ENCODE peak calls at places on chromosomes 3 and 15, in nine cellular contexts. One of them, this sample, is unnamed.
A peak's percentile ranks its signal among the peaks of the same experiment; 100 is the strongest.

GRCh38 chr3:81723732-81724313 is 37.6 kb downstream of the GBE1 start:
- DNase-seq in cardiac muscle cell: no peak
- DNase-seq in B cell: no peak
- DNase-seq in stomach: no peak
- DNase-seq in ovary: no peak
- DNase-seq in neural crest cell: no peak
- DNase-seq in hepatocyte: no peak
- DNase-seq in IMR-90: peak; percentile 59
- DNase-seq in HFF-Myc: no peak
- DNase-seq in this sample: no peak

GRCh38 chr3:110332591-110332990 is 739.0 kb upstream of the NECTIN3 start:
- DNase-seq in B cell: no peak
- DNase-seq in hepatocyte: no peak
- DNase-seq in cardiac muscle cell: no peak
- DNase-seq in HFF-Myc: no peak
- DNase-seq in neural crest cell: no peak
- DNase-seq in IMR-90: no peak
- DNase-seq in stomach: no peak
- DNase-seq in ovary: no peak
- DNase-seq in this sample: no peak

GRCh38 chr3:183439510-183439909 is 11.1 kb upstream of the MCF2L2 start:
- DNase-seq in ovary: no peak
- DNase-seq in hepatocyte: no peak
- DNase-seq in B cell: no peak
- DNase-seq in HFF-Myc: no peak
- DNase-seq in neural crest cell: no peak
- DNase-seq in cardiac muscle cell: no peak
- DNase-seq in stomach: no peak
- DNase-seq in IMR-90: no peak
- DNase-seq in this sample: no peak

GRCh38 chr3:48013288-48013980 is 2.8 kb downstream of the MAP4 start:
- DNase-seq in B cell: no peak
- DNase-seq in stomach: peak; percentile 42
- DNase-seq in ovary: peak; percentile 39
- DNase-seq in neural crest cell: no peak
- DNase-seq in hepatocyte: peak; percentile 63
- DNase-seq in HFF-Myc: no peak
- DNase-seq in cardiac muscle cell: peak; percentile 77
- DNase-seq in IMR-90: peak; percentile 91
- DNase-seq in this sample: no peak

GRCh38 chr15:70212963-70213315 is 115.2 kb upstream of the TLE3 start:
- DNase-seq in ovary: no peak
- DNase-seq in cardiac muscle cell: no peak
- DNase-seq in B cell: no peak
- DNase-seq in IMR-90: no peak
- DNase-seq in HFF-Myc: no peak
- DNase-seq in hepatocyte: no peak
- DNase-seq in neural crest cell: no peak
- DNase-seq in stomach: no peak
- DNase-seq in this sample: no peak

GRCh38 chr3:69031635-69032034 is 18.2 kb upstream of the EOGT start:
- DNase-seq in B cell: no peak
- DNase-seq in HFF-Myc: no peak
- DNase-seq in neural crest cell: no peak
- DNase-seq in stomach: no peak
- DNase-seq in cardiac muscle cell: no peak
- DNase-seq in ovary: no peak
- DNase-seq in IMR-90: no peak
- DNase-seq in hepatocyte: no peak
- DNase-seq in this sample: no peak

GRCh38 chr3:77460326-77460725 is 420.4 kb downstream of the ROBO2 start:
- DNase-seq in stomach: no peak
- DNase-seq in B cell: no peak
- DNase-seq in cardiac muscle cell: no peak
- DNase-seq in ovary: no peak
- DNase-seq in neural crest cell: no peak
- DNase-seq in HFF-Myc: no peak
- DNase-seq in IMR-90: peak; percentile 18
- DNase-seq in hepatocyte: no peak
- DNase-seq in this sample: no peak

GRCh38 chr3:157065201-157065600 is 94.7 kb downstream of the CCNL1 start:
- DNase-seq in cardiac muscle cell: no peak
- DNase-seq in hepatocyte: no peak
- DNase-seq in stomach: no peak
- DNase-seq in neural crest cell: no peak
- DNase-seq in ovary: no peak
- DNase-seq in HFF-Myc: no peak
- DNase-seq in B cell: no peak
- DNase-seq in IMR-90: no peak
- DNase-seq in this sample: no peak

GRCh38 chr3:14461006-14461747 is 58.8 kb downstream of the SLC6A6 start:
- DNase-seq in IMR-90: no peak
- DNase-seq in B cell: no peak
- DNase-seq in HFF-Myc: no peak
- DNase-seq in neural crest cell: no peak
- DNase-seq in stomach: peak; percentile 56
- DNase-seq in cardiac muscle cell: no peak
- DNase-seq in hepatocyte: no peak
- DNase-seq in ovary: no peak
- DNase-seq in this sample: no peak

GRCh38 chr3:42605550-42606173 is 5.2 kb downstream of the NKTR start:
- DNase-seq in stomach: no peak
- DNase-seq in B cell: no peak
- DNase-seq in neural crest cell: no peak
- DNase-seq in HFF-Myc: no peak
- DNase-seq in cardiac muscle cell: no peak
- DNase-seq in IMR-90: no peak
- DNase-seq in hepatocyte: no peak
- DNase-seq in ovary: no peak
- DNase-seq in this sample: no peak

GRCh38 chr3:42602961-42603360 is 2.5 kb downstream of the NKTR start:
- DNase-seq in ovary: no peak
- DNase-seq in HFF-Myc: no peak
- DNase-seq in cardiac muscle cell: no peak
- DNase-seq in IMR-90: no peak
- DNase-seq in hepatocyte: no peak
- DNase-seq in B cell: no peak
- DNase-seq in stomach: no peak
- DNase-seq in neural crest cell: no peak
- DNase-seq in this sample: no peak

GRCh38 chr3:42600111-42600957 is at the start of gene NKTR:
- DNase-seq in cardiac muscle cell: peak; percentile 99
- DNase-seq in HFF-Myc: peak; percentile 95
- DNase-seq in hepatocyte: peak; percentile 99
- DNase-seq in ovary: peak; percentile 98
- DNase-seq in IMR-90: peak; percentile 97
- DNase-seq in stomach: peak; percentile 99
- DNase-seq in neural crest cell: peak; percentile 100
- DNase-seq in B cell: peak; percentile 100
- DNase-seq in this sample: peak; percentile 100

GRCh38 chr3:42600958-42601675 is 631 bp downstream of the NKTR start:
- DNase-seq in hepatocyte: peak; percentile 72
- DNase-seq in HFF-Myc: peak; percentile 16
- DNase-seq in stomach: peak; percentile 64
- DNase-seq in IMR-90: peak; percentile 65
- DNase-seq in cardiac muscle cell: peak; percentile 81
- DNase-seq in B cell: no peak
- DNase-seq in neural crest cell: no peak
- DNase-seq in ovary: peak; percentile 55
- DNase-seq in this sample: no peak

DNA sequence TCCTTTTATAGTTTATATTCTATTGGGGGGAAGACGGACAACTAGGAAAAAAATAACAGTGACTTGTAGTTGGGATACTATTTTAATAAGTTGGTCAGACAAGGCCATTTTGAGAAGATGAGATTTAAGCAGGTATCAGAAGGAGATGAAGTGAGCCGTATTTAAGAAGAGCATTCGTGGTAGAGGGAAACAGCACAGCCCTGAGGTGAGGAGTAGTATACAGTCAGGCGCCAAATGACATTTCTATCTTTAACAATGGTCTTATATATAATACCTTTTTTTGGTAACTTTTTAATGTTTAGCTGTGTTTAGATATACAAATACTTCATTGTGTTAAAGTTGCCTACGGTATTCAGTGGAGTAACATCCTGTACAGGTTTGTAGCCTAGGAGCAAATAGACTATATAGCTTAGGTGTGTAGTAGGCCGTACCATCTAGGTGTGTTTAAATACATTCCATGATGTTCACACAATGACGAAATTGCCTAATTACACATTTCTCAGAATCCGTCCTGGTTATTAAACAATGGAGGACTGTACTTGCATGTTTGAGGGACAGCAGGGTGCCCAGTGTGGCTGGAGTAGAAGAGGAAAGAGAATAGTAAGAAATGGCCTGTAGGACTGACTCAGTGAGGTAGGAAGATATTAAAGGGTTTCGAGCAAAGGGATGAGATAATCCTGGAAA is 1.6 kb downstream of the NKTR start:
- DNase-seq in hepatocyte: peak; percentile 46
- DNase-seq in HFF-Myc: no peak
- DNase-seq in stomach: no peak
- DNase-seq in neural crest cell: no peak
- DNase-seq in B cell: peak; percentile 36
- DNase-seq in IMR-90: peak; percentile 22
- DNase-seq in ovary: no peak
- DNase-seq in cardiac muscle cell: no peak
- DNase-seq in this sample: no peak
- TF ChIP-seq CTCF in hepatocyte: peak; percentile 20
- TF ChIP-seq CTCF in HFF-Myc: no peak
- TF ChIP-seq CTCF in stomach: no peak
- TF ChIP-seq CTCF in neural crest cell: peak; percentile 39
- TF ChIP-seq CTCF in B cell: peak; percentile 25
- TF ChIP-seq CTCF in IMR-90: peak; percentile 17
- TF ChIP-seq CTCF in ovary: no peak
- TF ChIP-seq CTCF in cardiac muscle cell: no peak
- TF ChIP-seq CTCF in this sample: peak; percentile 25

GRCh38 chr15:23881299-23881698 is 194.2 kb upstream of the NDN start:
- DNase-seq in ovary: no peak
- DNase-seq in HFF-Myc: no peak
- DNase-seq in stomach: no peak
- DNase-seq in B cell: no peak
- DNase-seq in neural crest cell: no peak
- DNase-seq in IMR-90: no peak
- DNase-seq in cardiac muscle cell: no peak
- DNase-seq in hepatocyte: no peak
- DNase-seq in this sample: no peak

DNA sequence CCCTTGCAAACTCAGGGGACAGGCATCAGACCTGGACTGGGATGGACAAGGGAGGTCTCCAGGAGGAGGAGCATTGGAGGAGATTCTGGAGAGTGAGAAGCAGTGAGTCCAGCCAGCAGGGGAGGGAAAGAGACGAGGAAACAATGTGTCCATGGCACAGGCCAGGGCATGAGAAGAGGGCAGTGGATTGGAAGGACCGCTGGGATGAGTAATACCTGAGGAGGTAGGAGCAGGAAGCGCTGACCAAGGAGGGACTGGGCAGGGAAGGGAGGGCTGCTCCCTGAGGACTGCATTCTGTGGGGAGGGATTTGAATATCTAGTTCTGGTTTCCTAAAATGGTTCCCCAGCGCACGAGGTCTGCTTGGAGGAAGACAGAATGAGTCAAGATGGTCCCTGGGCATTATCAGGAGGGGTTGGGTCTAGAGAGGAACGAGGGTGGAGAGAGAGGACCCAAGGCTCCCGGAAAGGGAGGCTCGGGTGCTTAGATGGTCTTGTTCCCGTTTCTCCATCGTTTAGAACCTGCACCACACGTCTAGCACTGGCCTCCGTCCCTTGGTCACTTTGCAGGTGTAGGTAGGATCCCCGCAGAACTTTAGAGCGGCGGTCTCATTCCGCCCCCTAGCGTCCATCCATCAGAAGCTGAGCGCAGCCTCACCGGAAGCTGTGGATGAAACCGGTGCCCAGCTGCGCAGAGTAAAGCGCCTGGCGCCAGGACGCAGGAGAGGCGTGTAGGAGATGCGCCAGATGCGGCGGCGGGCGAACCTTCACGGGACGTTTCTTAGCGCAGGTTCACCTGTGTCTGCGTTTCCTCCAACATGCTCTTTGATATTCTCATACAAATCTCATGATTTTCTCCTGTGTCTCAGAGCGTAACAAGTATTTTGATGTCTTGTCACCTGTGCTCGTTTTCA is 190.7 kb upstream of the NDN start:
- DNase-seq in B cell: no peak
- DNase-seq in stomach: peak; percentile 52
- DNase-seq in neural crest cell: peak; percentile 60
- DNase-seq in hepatocyte: peak; percentile 84
- DNase-seq in cardiac muscle cell: peak; percentile 81
- DNase-seq in IMR-90: no peak
- DNase-seq in HFF-Myc: no peak
- DNase-seq in ovary: peak; percentile 49
- DNase-seq in this sample: peak; percentile 58
- TF ChIP-seq CTCF in B cell: no peak
- TF ChIP-seq CTCF in stomach: no peak
- TF ChIP-seq CTCF in neural crest cell: peak; percentile 77
- TF ChIP-seq CTCF in hepatocyte: peak; percentile 63
- TF ChIP-seq CTCF in cardiac muscle cell: peak; percentile 38
- TF ChIP-seq CTCF in IMR-90: peak; percentile 40
- TF ChIP-seq CTCF in HFF-Myc: peak; percentile 43
- TF ChIP-seq CTCF in ovary: peak; percentile 52
- TF ChIP-seq CTCF in this sample: peak; percentile 77

DNA sequence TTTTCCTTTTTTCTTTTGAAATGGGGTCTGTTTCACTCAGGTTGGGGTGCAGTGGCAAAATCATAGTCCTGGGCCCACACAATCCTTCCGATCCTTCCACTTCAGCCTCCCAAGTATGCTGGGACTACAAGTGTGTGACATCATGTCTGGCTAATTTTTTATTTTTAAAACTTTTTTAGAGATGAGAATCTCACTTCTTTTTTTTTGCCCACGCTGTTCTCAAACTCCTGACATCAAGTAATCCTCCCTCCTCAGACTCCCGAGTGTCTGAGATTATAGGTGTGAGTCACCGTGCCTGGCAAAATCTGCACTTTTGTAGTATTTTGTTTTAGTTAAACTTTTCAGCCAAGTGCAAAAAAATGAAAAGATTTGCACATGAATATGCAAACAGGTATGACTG is 171.0 kb downstream of the FNDC3B start:
- DNase-seq in cardiac muscle cell: no peak
- DNase-seq in ovary: no peak
- DNase-seq in hepatocyte: no peak
- DNase-seq in neural crest cell: no peak
- DNase-seq in stomach: no peak
- DNase-seq in IMR-90: peak; percentile 35
- DNase-seq in HFF-Myc: no peak
- DNase-seq in B cell: no peak
- DNase-seq in this sample: no peak
- TF ChIP-seq CTCF in cardiac muscle cell: no peak
- TF ChIP-seq CTCF in ovary: no peak
- TF ChIP-seq CTCF in hepatocyte: no peak
- TF ChIP-seq CTCF in neural crest cell: no peak
- TF ChIP-seq CTCF in stomach: no peak
- TF ChIP-seq CTCF in IMR-90: no peak
- TF ChIP-seq CTCF in HFF-Myc: no peak
- TF ChIP-seq CTCF in B cell: no peak
- TF ChIP-seq CTCF in this sample: no peak

GRCh38 chr3:33250712-33251111 is 26.5 kb upstream of the FBXL2 start:
- DNase-seq in ovary: no peak
- DNase-seq in HFF-Myc: no peak
- DNase-seq in cardiac muscle cell: peak; percentile 5
- DNase-seq in stomach: no peak
- DNase-seq in neural crest cell: no peak
- DNase-seq in hepatocyte: no peak
- DNase-seq in IMR-90: peak; percentile 3
- DNase-seq in B cell: no peak
- DNase-seq in this sample: no peak

GRCh38 chr3:33246786-33247185 is 28.2 kb upstream of the SUSD5 start:
- DNase-seq in B cell: no peak
- DNase-seq in ovary: no peak
- DNase-seq in cardiac muscle cell: no peak
- DNase-seq in IMR-90: no peak
- DNase-seq in HFF-Myc: no peak
- DNase-seq in hepatocyte: no peak
- DNase-seq in neural crest cell: no peak
- DNase-seq in stomach: no peak
- DNase-seq in this sample: no peak
- TF ChIP-seq CTCF in B cell: no peak
- TF ChIP-seq CTCF in ovary: no peak
- TF ChIP-seq CTCF in cardiac muscle cell: no peak
- TF ChIP-seq CTCF in IMR-90: no peak
- TF ChIP-seq CTCF in HFF-Myc: no peak
- TF ChIP-seq CTCF in hepatocyte: no peak
- TF ChIP-seq CTCF in neural crest cell: no peak
- TF ChIP-seq CTCF in stomach: no peak
- TF ChIP-seq CTCF in this sample: no peak